ENCODE peak calls at places on chromosomes 1 and 21, in five cellular contexts. A is heart right ventricle, H is GM12864, R is neural crest cell, O is astrocyte of the spinal cord. C is an unnamed sample.

GRCh38 chr1:87398644-87399043 is 70.0 kb downstream of the LMO4 start:
- DNase-seq in A (no peak), H (no peak), R (no peak), O (peak), C (no peak)

GRCh38 chr1:37609002-37609401 is 13.3 kb upstream of the GNL2 start:
- DNase-seq in A (no peak), H (no peak), R (no peak), O (no peak), C (no peak)

GRCh38 chr1:59434336-59434735 is 137.4 kb downstream of the FGGY start:
- DNase-seq in A (no peak), H (no peak), R (no peak), O (no peak), C (no peak)

GRCh38 chr1:159088050-159088449 is 11.5 kb upstream of the AIM2 start:
- DNase-seq in A (no peak), H (no peak), R (no peak), O (peak), C (no peak)

GRCh38 chr1:223776075-223776814 is 63.9 kb downstream of the CAPN2 start:
- DNase-seq in A (no peak), H (no peak), R (no peak), O (peak), C (no peak)

GRCh38 chr1:184574588-184574987 is 180.1 kb downstream of the EDEM3 start:
- DNase-seq in A (no peak), H (no peak), R (no peak), O (no peak), C (peak)

GRCh38 chr1:218634212-218634611 is 289.1 kb downstream of the TGFB2 start:
- DNase-seq in A (no peak), H (no peak), R (no peak), O (no peak), C (no peak)

GRCh38 chr1:160413716-160414115 is 13.4 kb downstream of the VANGL2 start:
- DNase-seq in A (no peak), H (no peak), R (no peak), O (no peak), C (no peak)

GRCh38 chr1:148263128-148263905 is 111.2 kb upstream of the NBPF11 start:
- DNase-seq in A (peak), H (peak), R (peak), O (peak), C (peak)

GRCh38 chr1:45493116-45493697 is 2.2 kb upstream of the TESK2 start:
- DNase-seq in A (peak), H (no peak), R (peak), O (peak), C (peak)

GRCh38 chr1:20601123-20601825 is 12.4 kb downstream of the CDA start:
- DNase-seq in A (no peak), H (no peak), R (no peak), O (peak), C (no peak)

GRCh38 chr21:45420623-45421041 is 15.7 kb downstream of the COL18A1 start:
- DNase-seq in A (no peak), H (no peak), R (no peak), O (no peak), C (peak)

DNA sequence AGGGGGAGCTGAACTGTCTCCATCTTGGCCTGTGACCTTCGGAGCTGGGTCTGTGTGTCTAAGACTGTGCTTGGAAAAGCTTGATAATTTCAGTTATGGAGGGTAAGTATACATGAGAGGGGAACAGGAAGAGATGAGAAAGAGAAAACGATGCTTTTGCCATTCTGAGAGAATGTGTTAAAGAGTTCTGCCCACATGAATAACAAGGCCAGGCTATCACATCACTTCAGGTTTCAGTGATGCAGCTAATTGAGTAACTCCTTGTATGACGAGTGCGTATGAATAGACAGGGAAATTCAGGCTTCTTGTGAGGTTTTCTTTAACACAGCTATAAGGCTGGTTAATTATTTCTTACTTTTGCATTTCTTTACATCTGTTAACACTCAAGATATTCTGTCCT is 81.0 kb downstream of the PLPPR5 start:
- DNase-seq in A (no peak), H (no peak), R (no peak), O (no peak), C (no peak)
- TF ChIP-seq CTCF in A (no peak), H (no peak), R (no peak), O (no peak), C (no peak)

GRCh38 chr1:234608720-234609527 is 1.1 kb downstream of the IRF2BP2 start:
- DNase-seq in A (peak), H (no peak), R (no peak), O (peak), C (peak)

GRCh38 chr1:234606731-234607090 is 3.3 kb downstream of the IRF2BP2 start:
- DNase-seq in A (no peak), H (no peak), R (no peak), O (no peak), C (no peak)

GRCh38 chr1:234605983-234606730 is 3.8 kb downstream of the IRF2BP2 start:
- DNase-seq in A (peak), H (no peak), R (no peak), O (peak), C (no peak)

GRCh38 chr1:234608026-234608719 is 1.8 kb downstream of the IRF2BP2 start:
- DNase-seq in A (peak), H (peak), R (peak), O (peak), C (peak)

GRCh38 chr1:234607091-234608025 is 2.6 kb downstream of the IRF2BP2 start:
- DNase-seq in A (peak), H (no peak), R (no peak), O (peak), C (peak)
- TF ChIP-seq CTCF in A (peak), H (no peak), R (peak), O (peak), C (no peak)

GRCh38 chr1:18581420-18581880 is 49.2 kb upstream of the PAX7 start:
- DNase-seq in A (no peak), H (no peak), R (peak), O (peak), C (peak)
- TF ChIP-seq CTCF in A (peak), H (peak), R (peak), O (peak), C (peak)

GRCh38 chr1:54271341-54271740 is 71.4 kb downstream of the MRPL37 start:
- DNase-seq in A (no peak), H (no peak), R (no peak), O (no peak), C (no peak)

GRCh38 chr1:54272134-54272533 is 72.2 kb downstream of the MRPL37 start:
- DNase-seq in A (no peak), H (no peak), R (no peak), O (no peak), C (no peak)

GRCh38 chr1:54273092-54273836 is 73.3 kb downstream of the MRPL37 start:
- DNase-seq in A (peak), H (no peak), R (peak), O (peak), C (peak)

GRCh38 chr1:54273837-54274192 is 73.8 kb downstream of the MRPL37 start:
- DNase-seq in A (peak), H (no peak), R (no peak), O (peak), C (peak)

DNA sequence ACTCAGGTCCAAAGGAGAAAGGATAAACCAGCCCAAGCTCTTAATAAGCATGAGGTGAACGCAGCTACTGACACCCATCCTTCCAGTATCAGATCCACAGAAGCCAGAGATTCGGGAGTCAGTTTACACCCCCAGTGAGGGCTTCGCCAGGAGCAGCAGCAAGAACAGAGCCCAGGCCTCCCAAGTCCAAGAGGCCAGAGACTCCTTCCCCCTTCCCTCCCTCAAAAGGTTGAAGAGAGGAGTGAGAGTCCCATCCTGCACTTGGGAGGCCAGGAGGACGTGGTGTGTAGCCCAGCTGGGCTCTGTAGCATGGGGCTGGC is 72.8 kb downstream of the MRPL37 start:
- DNase-seq in A (no peak), H (no peak), R (no peak), O (no peak), C (no peak)
- TF ChIP-seq CTCF in A (peak), H (no peak), R (no peak), O (no peak), C (no peak)

GRCh38 chr1:3292051-3292722 is 162.3 kb upstream of the ARHGEF16 start:
- DNase-seq in A (peak), H (no peak), R (no peak), O (no peak), C (no peak)
- TF ChIP-seq CTCF in A (no peak), H (no peak), R (no peak), O (no peak), C (no peak)

C was measured in glutamatergic neuron.